ENCODE peak calls at places on chromosome 7, in eight cellular contexts. H is WTC11, V is left lung, X is GM20000, R is GM12865, A is GM06990, I is A673, M is A549. K is an unnamed sample.

GRCh38 chr7:3260425-3260762 is 40.7 kb upstream of the SDK1 start:
- DNase-seq in H (no peak), R (no peak), I (peak), X (no peak), M (no peak), V (no peak), A (no peak), K (no peak)

GRCh38 chr7:111958889-111959288 is 247.3 kb downstream of the DOCK4 start:
- DNase-seq in H (no peak), M (no peak), R (no peak), I (peak), V (no peak), A (no peak), X (no peak), K (no peak)

GRCh38 chr7:107687656-107688055 is 27.0 kb downstream of the SLC26A4 start:
- DNase-seq in R (no peak), M (no peak), V (no peak), I (no peak), X (no peak), H (no peak), A (no peak), K (no peak)

GRCh38 chr7:117217636-117218035 is 105.2 kb downstream of the WNT2 start:
- DNase-seq in M (no peak), X (no peak), V (no peak), A (no peak), H (no peak), I (no peak), R (no peak), K (no peak)

GRCh38 chr7:134174797-134175261 is 47.7 kb downstream of the LRGUK start:
- DNase-seq in A (peak), R (peak), V (no peak), X (peak), H (no peak), M (peak), I (peak), K (no peak)

GRCh38 chr7:2530076-2530967 is 10.7 kb downstream of the LFNG start:
- DNase-seq in X (peak), A (peak), H (no peak), M (no peak), I (no peak), V (peak), R (peak), K (peak)

GRCh38 chr7:100148559-100149328 is at the start of gene LAMTOR4:
- DNase-seq in H (peak), R (peak), M (peak), A (peak), I (peak), X (peak), V (peak), K (peak)

GRCh38 chr7:75985009-75985517 is 9.3 kb downstream of the TMEM120A start:
- DNase-seq in M (no peak), A (no peak), V (no peak), R (no peak), I (no peak), H (no peak), X (no peak), K (no peak)

GRCh38 chr7:22356855-22357310 is at the start of gene RAPGEF5:
- DNase-seq in X (peak), A (peak), I (peak), H (peak), R (peak), M (no peak), V (peak), K (no peak)

GRCh38 chr7:69598081-69598486 is at the start of gene AUTS2:
- DNase-seq in V (peak), H (peak), R (peak), X (peak), A (peak), M (peak), I (peak), K (peak)

GRCh38 chr7:7732566-7733290 is 14.3 kb upstream of the RPA3 start:
- DNase-seq in H (no peak), M (no peak), R (no peak), A (no peak), X (no peak), V (no peak), I (no peak), K (no peak)

GRCh38 chr7:69476416-69476815 is 121.9 kb upstream of the AUTS2 start:
- DNase-seq in I (no peak), X (no peak), R (no peak), H (no peak), V (no peak), M (no peak), A (no peak), K (no peak)

GRCh38 chr7:27737591-27737990 is 2.4 kb upstream of the TAX1BP1 start:
- DNase-seq in M (no peak), A (no peak), H (no peak), R (no peak), X (no peak), V (no peak), I (no peak), K (no peak)

GRCh38 chr7:27739914-27740448 is at the start of gene TAX1BP1:
- DNase-seq in R (peak), X (peak), A (peak), H (peak), I (peak), V (peak), M (peak), K (peak)

GRCh38 chr7:27740449-27741086 is 606 bp downstream of the TAX1BP1 start:
- DNase-seq in H (peak), V (peak), R (peak), A (peak), I (peak), M (peak), X (peak), K (peak)

GRCh38 chr7:27737178-27737577 is 2.8 kb upstream of the TAX1BP1 start:
- DNase-seq in X (no peak), M (no peak), I (no peak), V (no peak), H (no peak), R (no peak), A (no peak), K (no peak)

DNA sequence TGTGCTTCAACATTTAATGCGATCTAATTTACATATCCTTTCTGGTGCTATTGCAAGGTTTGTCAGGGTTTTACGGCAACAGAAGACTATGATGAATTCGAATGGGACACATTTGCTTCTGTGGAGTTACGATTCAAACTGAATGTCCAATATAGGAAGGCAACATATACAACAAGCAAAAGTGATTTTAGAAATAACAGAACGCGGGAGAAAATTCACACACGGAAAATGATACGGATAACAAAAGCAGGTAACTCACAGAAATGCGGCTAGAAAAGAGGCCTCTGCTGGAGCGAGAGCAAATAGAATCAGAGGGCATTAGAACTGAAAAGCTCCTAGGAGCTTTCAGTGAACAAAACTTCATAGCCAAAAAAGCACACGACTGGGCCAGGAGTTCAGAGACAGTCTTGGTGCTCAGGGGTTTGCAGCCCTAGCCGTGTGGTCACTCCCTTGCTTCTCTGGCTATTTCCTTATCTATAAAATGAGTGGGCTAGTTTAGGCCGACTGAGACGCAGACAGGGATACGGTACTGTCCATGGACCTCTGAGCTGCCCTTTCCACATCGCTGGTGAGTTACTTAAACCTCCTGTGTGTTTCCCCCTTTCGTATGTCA is 555 bp upstream of the TAX1BP1 start:
- DNase-seq in H (no peak), M (no peak), R (peak), X (no peak), V (no peak), A (peak), I (no peak), K (no peak)
- TF ChIP-seq CTCF in H (no peak), M (no peak), R (no peak), X (no peak), V (no peak), A (no peak), I (no peak), K (no peak)

GRCh38 chr7:138865843-138866242 is 67.8 kb upstream of the ATP6V0A4 start:
- DNase-seq in M (no peak), R (peak), A (no peak), H (peak), I (no peak), V (no peak), X (peak), K (no peak)
- TF ChIP-seq CTCF in M (peak), R (peak), A (peak), H (peak), I (peak), V (no peak), X (peak), K (no peak)

GRCh38 chr7:19984231-19984632 is 210.8 kb upstream of the TMEM196 start:
- DNase-seq in H (peak), A (no peak), R (peak), I (no peak), M (no peak), X (no peak), V (no peak), K (no peak)

GRCh38 chr7:19988860-19989259 is 215.4 kb upstream of the TMEM196 start:
- DNase-seq in M (no peak), V (no peak), R (no peak), H (no peak), I (no peak), A (no peak), X (no peak), K (no peak)

GRCh38 chr7:19982841-19983835 is 209.7 kb upstream of the TMEM196 start:
- DNase-seq in M (peak), H (peak), I (peak), X (no peak), A (no peak), R (peak), V (no peak), K (no peak)
- TF ChIP-seq CTCF in M (peak), H (no peak), I (peak), X (peak), A (peak), R (peak), V (no peak), K (no peak)

DNA sequence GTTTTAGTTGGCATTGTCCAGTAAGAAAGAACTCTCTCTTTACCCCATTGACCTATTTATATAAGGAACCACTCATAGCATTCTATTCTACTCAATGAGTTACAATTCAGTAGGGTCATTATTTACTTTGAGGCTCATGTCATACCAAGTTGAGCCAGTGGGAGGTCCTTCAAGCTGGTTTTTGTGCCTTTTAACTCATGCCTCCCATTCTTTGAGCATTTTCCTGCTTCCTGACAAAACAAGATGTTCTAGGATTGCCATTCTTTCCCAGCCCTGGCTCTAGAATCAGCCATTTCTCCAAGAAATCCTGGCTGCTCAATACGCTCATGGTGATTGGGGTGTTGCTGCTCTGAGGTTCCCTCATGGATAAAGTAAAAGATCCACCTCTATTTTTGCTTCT is 250.1 kb downstream of the ABCA13 start:
- DNase-seq in I (no peak), M (no peak), X (no peak), R (no peak), A (no peak), H (no peak), V (no peak), K (no peak)
- TF ChIP-seq CTCF in I (no peak), M (no peak), X (no peak), R (no peak), A (no peak), H (no peak), V (no peak), K (no peak)

GRCh38 chr7:125966278-125967048 is 1036.8 kb upstream of the POT1 start:
- DNase-seq in M (no peak), V (no peak), H (no peak), X (no peak), I (no peak), R (no peak), A (no peak), K (no peak)

GRCh38 chr7:125971656-125972055 is 1042.0 kb upstream of the POT1 start:
- DNase-seq in I (no peak), M (no peak), H (no peak), A (no peak), R (no peak), V (no peak), X (no peak), K (no peak)
- TF ChIP-seq CTCF in I (no peak), M (no peak), H (no peak), A (no peak), R (no peak), V (no peak), X (no peak), K (no peak)

DNA sequence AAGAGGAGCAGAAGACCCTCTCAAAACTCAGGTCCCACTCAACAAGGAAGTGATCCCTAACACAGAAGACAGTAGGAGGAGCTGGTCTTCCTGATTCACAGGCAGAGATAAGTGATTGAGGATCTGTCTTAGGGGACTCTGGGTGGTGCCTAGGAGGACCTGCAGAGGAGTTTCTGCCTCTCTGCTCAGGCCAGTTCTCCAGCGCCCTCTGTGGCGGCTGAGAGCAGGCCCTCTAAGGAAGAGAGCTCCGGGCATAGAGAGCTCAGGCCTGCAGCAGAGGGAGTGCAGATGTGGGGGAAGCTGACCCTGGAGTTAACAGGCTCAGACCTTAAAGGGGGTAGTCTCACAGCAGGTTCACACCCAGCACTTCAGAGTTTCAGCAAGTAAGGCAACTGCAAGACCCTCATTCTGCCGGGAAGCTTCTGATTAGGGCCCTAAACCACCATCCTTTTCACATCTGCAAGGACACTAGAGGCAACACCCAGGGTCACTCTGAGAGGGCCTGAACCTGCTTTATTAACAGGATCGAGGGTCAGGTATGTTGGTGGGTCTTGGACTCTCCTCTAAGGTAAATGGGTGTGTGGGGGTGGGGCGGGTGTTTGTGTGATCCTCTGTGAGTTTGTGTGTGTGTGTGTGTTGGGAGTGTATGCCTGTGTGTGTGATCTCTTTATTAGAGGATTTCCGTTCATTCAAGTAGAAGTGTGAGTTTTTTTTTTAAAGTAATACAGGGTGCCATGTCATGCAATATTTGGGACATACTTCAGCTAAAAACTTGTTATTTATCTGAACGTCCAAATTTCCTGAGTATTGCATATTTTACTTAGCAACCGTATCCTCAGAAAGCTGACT is 57.6 kb upstream of the TARP start:
- DNase-seq in R (peak), M (no peak), X (no peak), I (peak), H (peak), V (no peak), A (no peak), K (peak)
- TF ChIP-seq CTCF in R (no peak), M (no peak), X (no peak), I (peak), H (peak), V (no peak), A (peak), K (peak)

GRCh38 chr7:44307301-44307900 is 18.0 kb downstream of the CAMK2B start:
- DNase-seq in M (peak), I (peak), A (no peak), R (peak), H (peak), V (peak), X (peak), K (no peak)
- TF ChIP-seq CTCF in M (peak), I (peak), A (peak), R (peak), H (no peak), V (no peak), X (peak), K (no peak)

GRCh38 chr7:123797673-123798526 is 47.1 kb upstream of the HYAL4 start:
- DNase-seq in I (peak), X (no peak), R (peak), A (peak), M (peak), H (no peak), V (no peak), K (no peak)
- TF ChIP-seq CTCF in I (peak), X (no peak), R (peak), A (peak), M (peak), H (peak), V (peak), K (no peak)

GRCh38 chr7:761631-762030 is 34.5 kb upstream of the PRKAR1B start:
- DNase-seq in R (no peak), M (no peak), V (peak), H (no peak), I (no peak), A (no peak), X (no peak), K (no peak)
- TF ChIP-seq CTCF in R (no peak), M (no peak), V (no peak), H (no peak), I (no peak), A (no peak), X (no peak), K (no peak)